ENCODE peak calls at places on chromosomes 2 and 18, in six cellular contexts. K is dermis microvascular lymphatic vessel endothelial cell, C is NCI-H1048, I is G401, M is activated T-cell treated with anti-CD3 and anti-CD28 coated beads for 1 hour, U is nucleus accumbens. B is an unnamed sample.

GRCh38 chr2:101983928-101984327 is 7.8 kb upstream of the IL1R2 start:
- DNase-seq in K (peak; percentile 22), C (no peak), I (peak; percentile 11), M (no peak), U (no peak), B (no peak)

GRCh38 chr2:212863185-212863588 is 288.2 kb downstream of the IKZF2 start:
- DNase-seq in K (peak; percentile 29), C (no peak), I (no peak), M (no peak), U (no peak), B (peak; percentile 8)

GRCh38 chr2:189819297-189819704 is 35.1 kb downstream of the PMS1 start:
- DNase-seq in K (no peak), C (no peak), I (no peak), M (no peak), U (no peak), B (no peak)

GRCh38 chr2:27753744-27754588 is 17.6 kb upstream of the MRPL33 start:
- DNase-seq in K (peak; percentile 82), C (peak; percentile 20), I (peak; percentile 56), M (peak; percentile 58), U (peak; percentile 41), B (peak; percentile 64)

GRCh38 chr2:636649-637405 is 40.4 kb downstream of the TMEM18 start:
- DNase-seq in K (peak; percentile 56), C (peak; percentile 40), I (peak; percentile 75), M (peak; percentile 49), U (peak; percentile 72), B (peak; percentile 72)

GRCh38 chr2:72140621-72140960 is 7.1 kb downstream of the CYP26B1 start:
- DNase-seq in K (no peak), C (no peak), I (no peak), M (no peak), U (no peak), B (no peak)

GRCh38 chr2:140892911-140893637 is 1237.7 kb downstream of the LRP1B start:
- DNase-seq in K (no peak), C (no peak), I (no peak), M (no peak), U (no peak), B (no peak)

GRCh38 chr18:14285053-14285452 is 152.8 kb upstream of the ZNF519 start:
- DNase-seq in K (no peak), C (no peak), I (no peak), M (no peak), U (no peak), B (no peak)

GRCh38 chr2:109238580-109238979 is 109.6 kb downstream of the SH3RF3 start:
- DNase-seq in K (peak; percentile 89), C (no peak), I (no peak), M (peak; percentile 14), U (no peak), B (no peak)

GRCh38 chr2:122528958-122529670 is 773.7 kb downstream of the TSN start:
- DNase-seq in K (no peak), C (no peak), I (no peak), M (no peak), U (no peak), B (no peak)

GRCh38 chr2:190511104-190511503 is 23.4 kb downstream of the NEMP2 start:
- DNase-seq in K (peak; percentile 66), C (no peak), I (peak; percentile 51), M (no peak), U (no peak), B (peak; percentile 59)

GRCh38 chr2:156332452-156333273 is at the start of gene NR4A2:
- DNase-seq in K (peak; percentile 92), C (peak; percentile 74), I (peak; percentile 95), M (peak; percentile 82), U (peak; percentile 62), B (peak; percentile 92)

GRCh38 chr2:175207741-175208438 is 26.4 kb upstream of the ATP5MC3 start:
- DNase-seq in K (no peak), C (no peak), I (peak; percentile 97), M (no peak), U (peak; percentile 6), B (peak; percentile 96)

GRCh38 chr2:55786286-55786685 is 92.6 kb upstream of the PNPT1 start:
- DNase-seq in K (no peak), C (no peak), I (peak; percentile 16), M (no peak), U (no peak), B (no peak)

GRCh38 chr18:12041561-12041960 is 52.1 kb upstream of the ANKRD62 start:
- DNase-seq in K (peak; percentile 40), C (no peak), I (no peak), M (no peak), U (no peak), B (no peak)

GRCh38 chr2:224608104-224608503 is 22.9 kb upstream of the CUL3 start:
- DNase-seq in K (peak; percentile 8), C (no peak), I (no peak), M (no peak), U (no peak), B (no peak)

GRCh38 chr2:222000326-222000725 is 298.5 kb downstream of the PAX3 start:
- DNase-seq in K (no peak), C (no peak), I (no peak), M (no peak), U (no peak), B (no peak)

GRCh38 chr2:108988796-108989713 is at the start of gene EDAR:
- DNase-seq in K (peak; percentile 38), C (no peak), I (peak; percentile 20), M (peak; percentile 35), U (no peak), B (peak; percentile 32)

GRCh38 chr18:23437357-23438045 is 15.6 kb upstream of the RIOK3 start:
- DNase-seq in K (peak; percentile 73), C (peak; percentile 34), I (peak; percentile 79), M (peak; percentile 64), U (peak; percentile 88), B (peak; percentile 75)

GRCh38 chr2:111121873-111122630 is 1.3 kb downstream of the BCL2L11 start:
- DNase-seq in K (peak; percentile 92), C (peak; percentile 59), I (peak; percentile 53), M (peak; percentile 66), U (peak; percentile 64), B (peak; percentile 62)

GRCh38 chr2:240134466-240134865 is 1.6 kb downstream of the COPS9 start:
- DNase-seq in K (no peak), C (no peak), I (no peak), M (no peak), U (no peak), B (no peak)

GRCh38 chr2:55120634-55121359 is 70.5 kb upstream of the RTN4 start:
- DNase-seq in K (no peak), C (no peak), I (peak; percentile 49), M (no peak), U (peak; percentile 78), B (no peak)

GRCh38 chr2:158999458-158999857 is 31.0 kb downstream of the TANC1 start:
- DNase-seq in K (peak; percentile 83), C (no peak), I (no peak), M (no peak), U (no peak), B (no peak)

GRCh38 chr2:241724259-241724974 is 10.0 kb upstream of the D2HGDH start:
- DNase-seq in K (no peak), C (no peak), I (no peak), M (no peak), U (no peak), B (no peak)

GRCh38 chr2:60565472-60565871 is 12.0 kb upstream of the BCL11A start:
- DNase-seq in K (peak; percentile 23), C (no peak), I (no peak), M (no peak), U (no peak), B (no peak)

GRCh38 chr2:170377469-170378207 is 199.7 kb downstream of the MYO3B start:
- DNase-seq in K (no peak), C (no peak), I (no peak), M (no peak), U (no peak), B (no peak)

GRCh38 chr2:125526093-125526492 is 1129.9 kb upstream of the GYPC start:
- DNase-seq in K (no peak), C (no peak), I (no peak), M (no peak), U (no peak), B (no peak)

GRCh38 chr2:237471457-237472186 is 15.4 kb upstream of the MLPH start:
- DNase-seq in K (peak; percentile 65), C (no peak), I (peak; percentile 19), M (no peak), U (no peak), B (peak; percentile 51)

GRCh38 chr2:108621087-108621559 is 86.9 kb downstream of the LIMS1 start:
- DNase-seq in K (peak; percentile 72), C (no peak), I (no peak), M (peak; percentile 56), U (no peak), B (no peak)

GRCh38 chr2:121161272-121161671 is 123.7 kb downstream of the TFCP2L1 start:
- DNase-seq in K (no peak), C (no peak), I (no peak), M (no peak), U (no peak), B (no peak)

GRCh38 chr2:196427996-196428634 is 211.4 kb upstream of the CCDC150 start:
- DNase-seq in K (peak; percentile 75), C (no peak), I (no peak), M (no peak), U (no peak), B (no peak)

GRCh38 chr18:36544036-36544725 is 246.7 kb downstream of the FHOD3 start:
- DNase-seq in K (no peak), C (no peak), I (no peak), M (no peak), U (no peak), B (no peak)

GRCh38 chr18:7221424-7222155 is 9.3 kb upstream of the LRRC30 start:
- DNase-seq in K (peak; percentile 72), C (peak; percentile 13), I (no peak), M (no peak), U (no peak), B (peak; percentile 5)

GRCh38 chr2:196592912-196593881 is 46.3 kb upstream of the CCDC150 start:
- DNase-seq in K (peak; percentile 73), C (no peak), I (peak; percentile 54), M (no peak), U (peak; percentile 70), B (peak; percentile 45)

GRCh38 chr2:72927619-72928537 is 10.6 kb downstream of the EMX1 start:
- DNase-seq in K (no peak), C (no peak), I (no peak), M (no peak), U (no peak), B (no peak)

GRCh38 chr2:45168731-45169338 is 159.6 kb upstream of the SIX2 start:
- DNase-seq in K (peak; percentile 25), C (no peak), I (no peak), M (no peak), U (no peak), B (no peak)

GRCh38 chr2:29273704-29274611 is 158.7 kb downstream of the CLIP4 start:
- DNase-seq in K (no peak), C (no peak), I (no peak), M (no peak), U (no peak), B (no peak)

GRCh38 chr2:234963785-234964615 is 12.2 kb downstream of the SH3BP4 start:
- DNase-seq in K (no peak), C (no peak), I (no peak), M (no peak), U (no peak), B (no peak)